ENCODE peak calls at places on chromosomes 6 and 20, in ten cellular contexts. One of them, this sample, is unnamed.

GRCh38 chr20:21812384-21812783 is 106.9 kb downstream of the PAX1 start:
- DNase-seq in A549: no peak
- DNase-seq in ovary: no peak
- DNase-seq in body of pancreas: no peak
- DNase-seq in stomach: no peak
- DNase-seq in right lobe of liver: no peak
- DNase-seq in uterus: no peak
- DNase-seq in tibial nerve: no peak
- DNase-seq in H1: no peak
- DNase-seq in GM12878: no peak
- DNase-seq in this sample: no peak

GRCh38 chr20:54872440-54872839 is 397.0 kb downstream of the DOK5 start:
- DNase-seq in stomach: no peak
- DNase-seq in tibial nerve: no peak
- DNase-seq in body of pancreas: no peak
- DNase-seq in A549: no peak
- DNase-seq in GM12878: no peak
- DNase-seq in right lobe of liver: no peak
- DNase-seq in uterus: no peak
- DNase-seq in H1: no peak
- DNase-seq in ovary: no peak
- DNase-seq in this sample: no peak

GRCh38 chr20:31551163-31551562 is 36.9 kb downstream of the HM13 start:
- DNase-seq in stomach: no peak
- DNase-seq in A549: no peak
- DNase-seq in uterus: no peak
- DNase-seq in H1: no peak
- DNase-seq in GM12878: no peak
- DNase-seq in body of pancreas: no peak
- DNase-seq in right lobe of liver: no peak
- DNase-seq in tibial nerve: no peak
- DNase-seq in ovary: no peak
- DNase-seq in this sample: no peak

GRCh38 chr20:39010496-39010895 is 48.4 kb downstream of the DHX35 start:
- DNase-seq in right lobe of liver: no peak
- DNase-seq in tibial nerve: no peak
- DNase-seq in body of pancreas: no peak
- DNase-seq in ovary: no peak
- DNase-seq in H1: no peak
- DNase-seq in GM12878: no peak
- DNase-seq in A549: no peak
- DNase-seq in stomach: no peak
- DNase-seq in uterus: no peak
- DNase-seq in this sample: no peak

GRCh38 chr6:119137194-119138072 is 59.0 kb upstream of the FAM184A start:
- DNase-seq in A549: no peak
- DNase-seq in body of pancreas: no peak
- DNase-seq in right lobe of liver: no peak
- DNase-seq in H1: no peak
- DNase-seq in tibial nerve: no peak
- DNase-seq in uterus: no peak
- DNase-seq in stomach: no peak
- DNase-seq in ovary: no peak
- DNase-seq in GM12878: no peak
- DNase-seq in this sample: peak

GRCh38 chr6:11595903-11596302 is 58.4 kb downstream of the TMEM170B start:
- DNase-seq in ovary: no peak
- DNase-seq in H1: no peak
- DNase-seq in A549: peak
- DNase-seq in right lobe of liver: no peak
- DNase-seq in uterus: no peak
- DNase-seq in body of pancreas: no peak
- DNase-seq in GM12878: no peak
- DNase-seq in tibial nerve: no peak
- DNase-seq in stomach: no peak
- DNase-seq in this sample: no peak

GRCh38 chr20:20161611-20162010 is 109.3 kb downstream of the CFAP61 start:
- DNase-seq in tibial nerve: no peak
- DNase-seq in body of pancreas: no peak
- DNase-seq in right lobe of liver: no peak
- DNase-seq in H1: no peak
- DNase-seq in A549: no peak
- DNase-seq in ovary: no peak
- DNase-seq in uterus: no peak
- DNase-seq in stomach: no peak
- DNase-seq in GM12878: no peak
- DNase-seq in this sample: no peak

GRCh38 chr6:106422551-106422950 is 62.0 kb downstream of the CRYBG1 start:
- DNase-seq in stomach: no peak
- DNase-seq in GM12878: no peak
- DNase-seq in tibial nerve: no peak
- DNase-seq in H1: no peak
- DNase-seq in uterus: no peak
- DNase-seq in right lobe of liver: no peak
- DNase-seq in body of pancreas: no peak
- DNase-seq in ovary: no peak
- DNase-seq in A549: no peak
- DNase-seq in this sample: no peak

DNA sequence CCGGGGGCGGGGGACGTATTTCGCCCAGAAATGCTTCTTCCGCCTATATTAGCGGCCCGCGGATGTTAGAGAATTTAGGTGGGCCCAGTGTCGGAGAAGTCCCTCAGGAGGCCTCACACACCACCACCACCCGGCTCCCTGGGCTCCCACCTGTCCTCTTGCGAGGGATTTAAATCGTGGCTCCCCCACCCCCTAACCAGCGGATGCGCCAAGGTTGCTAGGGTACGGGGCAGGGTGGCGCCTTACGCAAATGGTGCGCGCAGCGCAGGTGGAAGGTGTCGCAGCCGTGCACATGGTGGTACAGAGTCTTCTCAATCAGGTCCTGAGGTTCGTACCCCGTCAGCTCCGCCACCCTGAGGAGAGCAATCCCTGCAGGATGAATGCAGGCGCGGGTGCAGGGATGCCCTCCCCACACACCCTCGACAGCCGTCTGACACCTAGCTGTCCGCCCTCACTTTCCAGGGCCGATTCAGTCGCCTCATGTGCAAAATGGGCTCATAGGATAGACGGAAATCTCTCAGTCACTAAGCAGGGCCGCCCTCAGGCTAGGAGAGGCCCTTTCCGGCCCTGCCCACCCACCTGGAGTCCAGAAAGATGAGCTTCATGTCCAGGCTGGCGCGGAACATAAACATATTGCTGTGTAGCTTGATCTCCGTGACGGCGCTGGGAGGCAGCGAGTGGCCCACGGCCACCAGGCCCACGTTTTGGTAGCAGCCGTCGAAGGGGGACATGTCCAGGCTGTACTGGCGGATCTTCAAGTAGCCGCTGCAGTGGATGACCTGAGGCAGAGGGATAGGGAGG is 16.6 kb downstream of the SIM1 start:
- DNase-seq in A549: no peak
- DNase-seq in GM12878: no peak
- DNase-seq in right lobe of liver: no peak
- DNase-seq in H1: no peak
- DNase-seq in stomach: no peak
- DNase-seq in body of pancreas: no peak
- DNase-seq in uterus: no peak
- DNase-seq in ovary: no peak
- DNase-seq in tibial nerve: no peak
- DNase-seq in this sample: no peak
- H3K4me3 ChIP-seq in A549: no peak
- H3K4me3 ChIP-seq in GM12878: no peak
- H3K4me3 ChIP-seq in right lobe of liver: no peak
- H3K4me3 ChIP-seq in H1: peak
- H3K4me3 ChIP-seq in stomach: no peak
- H3K4me3 ChIP-seq in body of pancreas: no peak
- H3K4me3 ChIP-seq in uterus: no peak
- H3K4me3 ChIP-seq in ovary: no peak
- H3K4me3 ChIP-seq in tibial nerve: no peak
- H3K4me3 ChIP-seq in this sample: no peak

GRCh38 chr20:46990811-46991567 is 96.3 kb downstream of the EYA2 start:
- DNase-seq in tibial nerve: no peak
- DNase-seq in GM12878: no peak
- DNase-seq in A549: no peak
- DNase-seq in right lobe of liver: no peak
- DNase-seq in uterus: no peak
- DNase-seq in body of pancreas: peak
- DNase-seq in ovary: no peak
- DNase-seq in H1: no peak
- DNase-seq in stomach: no peak
- DNase-seq in this sample: no peak

GRCh38 chr20:46991850-46992639 is 97.4 kb downstream of the EYA2 start:
- DNase-seq in GM12878: no peak
- DNase-seq in A549: no peak
- DNase-seq in tibial nerve: no peak
- DNase-seq in ovary: no peak
- DNase-seq in right lobe of liver: no peak
- DNase-seq in stomach: no peak
- DNase-seq in H1: no peak
- DNase-seq in body of pancreas: no peak
- DNase-seq in uterus: no peak
- DNase-seq in this sample: peak

GRCh38 chr20:46992640-46993035 is 98.0 kb downstream of the EYA2 start:
- DNase-seq in uterus: no peak
- DNase-seq in GM12878: no peak
- DNase-seq in A549: no peak
- DNase-seq in H1: no peak
- DNase-seq in right lobe of liver: no peak
- DNase-seq in tibial nerve: no peak
- DNase-seq in stomach: no peak
- DNase-seq in ovary: no peak
- DNase-seq in body of pancreas: peak
- DNase-seq in this sample: peak

GRCh38 chr20:46987001-46987400 is 92.4 kb downstream of the EYA2 start:
- DNase-seq in GM12878: no peak
- DNase-seq in tibial nerve: no peak
- DNase-seq in right lobe of liver: no peak
- DNase-seq in body of pancreas: no peak
- DNase-seq in uterus: no peak
- DNase-seq in stomach: no peak
- DNase-seq in H1: no peak
- DNase-seq in ovary: no peak
- DNase-seq in A549: no peak
- DNase-seq in this sample: no peak

GRCh38 chr20:46990017-46990810 is 95.6 kb downstream of the EYA2 start:
- DNase-seq in stomach: no peak
- DNase-seq in body of pancreas: no peak
- DNase-seq in uterus: no peak
- DNase-seq in ovary: no peak
- DNase-seq in H1: no peak
- DNase-seq in tibial nerve: no peak
- DNase-seq in right lobe of liver: no peak
- DNase-seq in A549: no peak
- DNase-seq in GM12878: no peak
- DNase-seq in this sample: peak
- TF ChIP-seq POLR2A in stomach: no peak
- TF ChIP-seq POLR2A in body of pancreas: peak
- TF ChIP-seq POLR2A in uterus: no peak
- TF ChIP-seq POLR2A in ovary: no peak
- TF ChIP-seq POLR2A in H1: no peak
- TF ChIP-seq POLR2A in tibial nerve: no peak
- TF ChIP-seq POLR2A in right lobe of liver: no peak
- TF ChIP-seq POLR2A in A549: no peak
- TF ChIP-seq POLR2A in GM12878: no peak
- TF ChIP-seq POLR2A in this sample: no peak

GRCh38 chr6:77466055-77467028 is 3.1 kb upstream of the HTR1B start:
- DNase-seq in H1: no peak
- DNase-seq in tibial nerve: no peak
- DNase-seq in stomach: peak
- DNase-seq in GM12878: no peak
- DNase-seq in uterus: peak
- DNase-seq in A549: peak
- DNase-seq in ovary: no peak
- DNase-seq in body of pancreas: peak
- DNase-seq in right lobe of liver: peak
- DNase-seq in this sample: no peak
- TF ChIP-seq CTCF in H1: peak
- TF ChIP-seq CTCF in tibial nerve: peak
- TF ChIP-seq CTCF in stomach: no peak
- TF ChIP-seq CTCF in GM12878: peak
- TF ChIP-seq CTCF in uterus: peak
- TF ChIP-seq CTCF in A549: peak
- TF ChIP-seq CTCF in ovary: no peak
- TF ChIP-seq CTCF in body of pancreas: peak
- TF ChIP-seq CTCF in right lobe of liver: peak
- TF ChIP-seq CTCF in this sample: no peak

GRCh38 chr6:41375598-41376151 is 40.3 kb downstream of the NCR2 start:
- DNase-seq in H1: no peak
- DNase-seq in tibial nerve: no peak
- DNase-seq in right lobe of liver: no peak
- DNase-seq in uterus: no peak
- DNase-seq in stomach: no peak
- DNase-seq in ovary: no peak
- DNase-seq in A549: no peak
- DNase-seq in GM12878: no peak
- DNase-seq in body of pancreas: no peak
- DNase-seq in this sample: no peak

GRCh38 chr6:41372526-41373366 is 37.3 kb downstream of the NCR2 start:
- DNase-seq in right lobe of liver: no peak
- DNase-seq in uterus: no peak
- DNase-seq in tibial nerve: no peak
- DNase-seq in A549: no peak
- DNase-seq in stomach: peak
- DNase-seq in GM12878: no peak
- DNase-seq in ovary: no peak
- DNase-seq in body of pancreas: no peak
- DNase-seq in H1: no peak
- DNase-seq in this sample: no peak

GRCh38 chr6:41373367-41373918 is 38.0 kb downstream of the NCR2 start:
- DNase-seq in body of pancreas: no peak
- DNase-seq in GM12878: no peak
- DNase-seq in tibial nerve: no peak
- DNase-seq in right lobe of liver: no peak
- DNase-seq in ovary: no peak
- DNase-seq in H1: no peak
- DNase-seq in A549: no peak
- DNase-seq in uterus: no peak
- DNase-seq in stomach: no peak
- DNase-seq in this sample: no peak

GRCh38 chr6:41374618-41375590 is 39.5 kb downstream of the NCR2 start:
- DNase-seq in tibial nerve: no peak
- DNase-seq in uterus: no peak
- DNase-seq in body of pancreas: no peak
- DNase-seq in A549: no peak
- DNase-seq in ovary: no peak
- DNase-seq in right lobe of liver: no peak
- DNase-seq in H1: no peak
- DNase-seq in GM12878: no peak
- DNase-seq in stomach: no peak
- DNase-seq in this sample: peak

DNA sequence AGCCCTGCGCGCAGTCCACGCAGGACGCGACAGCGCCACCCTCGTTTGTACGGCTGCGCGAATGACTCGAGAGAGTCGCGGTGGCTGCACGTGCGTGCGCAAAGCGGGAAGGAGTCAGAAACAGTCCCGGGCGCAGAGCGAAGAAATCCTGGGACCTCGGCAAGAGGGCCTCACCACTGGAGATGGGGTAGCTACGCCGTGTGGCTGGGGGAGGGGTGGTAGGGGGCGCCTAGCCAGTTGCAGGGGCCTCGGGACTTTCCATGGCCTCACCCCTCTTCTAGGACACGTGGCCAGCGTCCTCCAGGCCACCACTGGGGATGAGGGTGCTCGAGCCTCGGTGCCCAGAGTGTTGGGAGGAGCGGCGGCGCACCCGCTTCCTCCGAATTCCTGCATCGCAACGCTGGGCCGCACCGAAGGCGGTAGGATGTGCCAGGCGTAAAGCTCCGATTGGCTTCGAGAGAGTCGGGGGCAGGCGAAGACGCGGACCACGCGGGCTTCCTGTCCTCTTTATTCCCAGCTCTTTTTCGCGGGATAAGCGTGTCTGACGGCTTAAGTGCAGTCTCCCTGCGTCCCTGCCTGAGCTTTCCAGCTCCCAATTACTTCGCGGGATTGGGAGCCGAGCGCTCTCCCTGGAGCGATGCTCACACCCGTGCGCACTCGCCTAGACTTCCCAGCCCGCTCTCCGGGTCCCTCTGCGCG is 38.7 kb downstream of the NCR2 start:
- DNase-seq in A549: no peak
- DNase-seq in right lobe of liver: no peak
- DNase-seq in tibial nerve: no peak
- DNase-seq in GM12878: no peak
- DNase-seq in H1: no peak
- DNase-seq in ovary: no peak
- DNase-seq in body of pancreas: no peak
- DNase-seq in stomach: no peak
- DNase-seq in uterus: no peak
- DNase-seq in this sample: no peak
- H3K4me3 ChIP-seq in A549: no peak
- H3K4me3 ChIP-seq in right lobe of liver: no peak
- H3K4me3 ChIP-seq in tibial nerve: no peak
- H3K4me3 ChIP-seq in GM12878: no peak
- H3K4me3 ChIP-seq in H1: peak
- H3K4me3 ChIP-seq in ovary: no peak
- H3K4me3 ChIP-seq in body of pancreas: no peak
- H3K4me3 ChIP-seq in stomach: no peak
- H3K4me3 ChIP-seq in uterus: no peak
- H3K4me3 ChIP-seq in this sample: no peak